ENCODE peak calls at places on chromosomes 11 and 22, in nine cellular contexts. E, U, P, G, X, R, S, O and M are unnamed samples.

GRCh38 chr11:5514841-5515240 is 1.7 kb downstream of the UBQLNL start:
- DNase-seq in O (no peak), E (no peak), G (no peak), X (no peak), S (no peak), P (no peak), U (no peak), R (no peak), M (no peak)

GRCh38 chr22:49143812-49144211 is 683.9 kb downstream of the BRD1 start:
- DNase-seq in U (no peak), R (no peak), X (no peak), P (no peak), S (no peak), E (no peak), G (no peak), O (no peak), M (no peak)

GRCh38 chr22:50600541-50600940 is at the start of gene MAPK8IP2:
- DNase-seq in X (no peak), O (no peak), R (no peak), P (no peak), U (no peak), E (no peak), S (no peak), G (peak; percentile 36), M (peak; percentile 33)

GRCh38 chr22:44979154-44979553 is 30.7 kb downstream of the PHF21B start:
- DNase-seq in X (no peak), U (no peak), R (no peak), S (no peak), G (no peak), P (no peak), O (no peak), E (no peak), M (no peak)

GRCh38 chr11:121071456-121072236 is 29.4 kb upstream of the TECTA start:
- DNase-seq in U (no peak), E (no peak), R (no peak), P (no peak), G (no peak), O (no peak), S (no peak), X (no peak), M (no peak)

GRCh38 chr22:43945632-43946390 is 9.4 kb upstream of the SAMM50 start:
- DNase-seq in E (peak; percentile 69), X (peak; percentile 70), G (no peak), U (peak; percentile 73), P (peak; percentile 73), S (no peak), O (peak; percentile 59), R (no peak), M (peak; percentile 51)

GRCh38 chr22:25039255-25039654 is 86.7 kb downstream of the KIAA1671 start:
- DNase-seq in U (no peak), X (no peak), O (no peak), P (no peak), G (no peak), R (no peak), E (no peak), S (no peak), M (no peak)

GRCh38 chr11:41479179-41479578 is 19.7 kb upstream of the LRRC4C start:
- DNase-seq in S (no peak), U (no peak), G (no peak), X (no peak), P (no peak), E (no peak), R (no peak), O (no peak), M (no peak)

GRCh38 chr11:69864930-69865661 is 45.9 kb upstream of the FGF3 start:
- DNase-seq in U (no peak), P (no peak), E (no peak), O (no peak), G (no peak), R (no peak), S (no peak), X (no peak), M (no peak)

GRCh38 chr11:35586216-35586615 is 32.0 kb upstream of the FJX1 start:
- DNase-seq in O (no peak), G (no peak), E (no peak), P (no peak), U (no peak), X (no peak), R (no peak), S (no peak), M (no peak)

GRCh38 chr22:36465232-36466021 is 16.0 kb downstream of the TXN2 start:
- DNase-seq in E (peak; percentile 87), X (peak; percentile 80), S (no peak), G (peak; percentile 71), O (peak; percentile 93), U (no peak), P (no peak), R (peak; percentile 92), M (peak; percentile 99)

GRCh38 chr22:48565901-48566501 is 1261.7 kb downstream of the BRD1 start:
- DNase-seq in P (no peak), R (no peak), O (no peak), U (no peak), X (no peak), G (no peak), S (no peak), E (no peak), M (no peak)

GRCh38 chr11:20368441-20368840 is 4.9 kb downstream of the HTATIP2 start:
- DNase-seq in E (no peak), O (no peak), S (no peak), G (no peak), X (no peak), P (no peak), R (no peak), U (peak; percentile 46), M (no peak)

GRCh38 chr11:75717608-75718403 is at the start of gene MOGAT2:
- DNase-seq in R (no peak), P (no peak), U (no peak), G (no peak), O (no peak), E (no peak), X (peak; percentile 84), S (no peak), M (no peak)
- TF ChIP-seq POLR2A in R (no peak), P (no peak), U (no peak), G (no peak), O (no peak), E (no peak), X (peak; percentile 89), S (no peak), M (no peak)

DNA sequence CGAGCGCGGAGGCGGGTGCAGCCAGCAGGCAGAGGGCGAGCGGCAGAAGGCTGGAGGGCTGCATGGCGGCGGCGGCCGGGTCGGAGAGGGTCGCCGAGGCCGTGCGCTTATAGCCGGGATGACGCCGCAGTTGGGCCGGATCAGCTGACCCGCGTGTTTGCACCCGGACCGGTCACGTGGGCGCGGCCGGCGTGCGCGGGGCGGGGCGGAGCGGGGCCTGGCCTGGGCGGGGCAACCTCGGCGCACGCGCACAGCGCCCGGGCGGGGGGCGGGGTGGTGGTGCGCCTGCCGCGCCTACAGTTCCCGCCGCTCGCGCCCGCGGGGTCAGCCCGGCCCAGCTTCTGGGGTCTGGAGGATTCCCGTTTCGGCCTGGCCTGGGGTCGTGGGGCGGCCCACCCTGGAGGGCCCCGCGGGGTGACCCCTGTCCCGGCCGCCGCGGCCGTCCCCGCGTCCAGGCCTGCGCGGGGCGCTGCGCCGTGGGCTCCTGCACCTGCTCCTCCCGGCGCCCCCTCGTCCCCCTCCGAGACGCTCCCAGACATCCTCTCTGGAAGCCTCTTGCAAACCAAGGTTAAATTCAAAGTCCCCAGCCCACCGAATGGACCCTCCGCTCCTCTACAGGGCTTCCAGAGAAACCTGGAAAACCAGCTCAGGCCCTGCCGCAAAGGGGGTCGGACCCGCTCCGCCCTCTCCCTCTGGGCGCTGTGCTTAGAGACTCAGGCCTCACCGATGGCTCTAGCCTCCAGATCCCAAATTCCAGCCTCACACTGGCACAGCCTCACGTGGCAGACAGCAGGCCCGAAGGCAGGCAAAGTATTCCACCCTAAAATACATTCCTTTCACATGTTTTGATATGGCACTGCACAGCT is at the start of gene CTSD:
- DNase-seq in U (peak; percentile 91), S (peak; percentile 91), E (peak; percentile 84), R (peak; percentile 94), O (peak; percentile 69), X (peak; percentile 93), G (peak; percentile 80), P (peak; percentile 99), M (peak; percentile 91)
- TF ChIP-seq POLR2A in U (peak; percentile 47), S (peak; percentile 39), E (peak; percentile 35), R (peak; percentile 50), O (no peak), X (peak; percentile 78), G (no peak), P (peak; percentile 20), M (peak; percentile 76)

DNA sequence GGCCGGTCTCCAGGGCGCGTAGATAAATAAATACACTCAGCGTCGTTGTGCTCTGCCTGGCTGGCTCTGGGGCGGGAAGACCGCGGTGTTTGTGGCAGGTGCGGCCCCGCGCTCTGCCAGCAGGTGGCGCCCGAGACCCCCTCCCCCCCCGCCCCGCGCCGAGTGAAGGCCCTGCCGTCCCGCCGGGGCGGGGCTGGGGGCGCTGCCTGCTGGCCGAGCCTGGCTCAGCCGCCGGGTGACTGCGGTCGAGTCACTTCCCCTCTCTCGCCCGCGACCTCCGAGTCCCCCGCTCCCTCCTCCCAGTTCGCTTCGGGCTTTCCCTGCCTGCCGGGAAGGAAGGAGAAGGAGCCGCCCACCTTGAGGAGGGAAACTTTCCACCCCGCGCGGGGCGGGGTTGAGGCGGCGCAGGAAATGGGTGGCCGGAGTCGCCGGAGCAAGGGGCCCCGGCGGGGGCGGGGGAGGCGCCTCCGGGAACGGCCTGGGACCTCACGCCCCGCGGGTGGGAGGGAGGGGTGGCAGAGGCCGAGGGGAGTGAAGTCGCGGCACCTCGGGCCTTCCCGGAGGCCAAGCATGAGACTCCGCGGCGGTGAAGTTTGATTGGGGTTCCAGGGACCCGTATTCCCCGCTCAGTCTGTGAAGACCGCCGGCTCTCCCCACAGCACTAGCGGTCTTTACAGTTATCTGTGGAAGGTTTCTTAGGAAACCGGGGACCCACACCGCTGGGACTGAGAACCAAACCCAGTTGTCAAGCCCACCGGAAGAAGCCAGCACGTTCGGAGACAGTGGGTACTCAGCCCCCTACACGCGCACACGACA is 1.5 kb upstream of the EHBP1L1 start:
- DNase-seq in E (peak; percentile 91), G (peak; percentile 86), S (peak; percentile 95), R (peak; percentile 96), P (peak; percentile 96), O (peak; percentile 95), U (peak; percentile 92), X (peak; percentile 90), M (peak; percentile 86)
- TF ChIP-seq POLR2A in E (peak; percentile 28), G (no peak), S (no peak), R (peak; percentile 34), P (peak; percentile 37), O (no peak), U (no peak), X (peak; percentile 40), M (peak; percentile 15)

GRCh38 chr22:31614781-31615480 is 47.1 kb downstream of the PISD start:
- DNase-seq in R (peak; percentile 50), X (no peak), S (no peak), U (no peak), E (no peak), G (no peak), O (no peak), P (no peak), M (no peak)

GRCh38 chr22:31615481-31615840 is 46.6 kb downstream of the PISD start:
- DNase-seq in S (no peak), E (no peak), U (no peak), P (no peak), X (no peak), G (no peak), R (no peak), O (no peak), M (no peak)

GRCh38 chr22:31615940-31616314 is 46.1 kb downstream of the PISD start:
- DNase-seq in G (no peak), X (no peak), O (no peak), R (no peak), P (no peak), E (no peak), U (no peak), S (no peak), M (no peak)

GRCh38 chr22:31618057-31618456 is 44.0 kb downstream of the PISD start:
- DNase-seq in O (no peak), X (no peak), G (no peak), E (no peak), S (no peak), R (no peak), U (no peak), P (no peak), M (no peak)

GRCh38 chr22:31616315-31616980 is 45.6 kb downstream of the PISD start:
- DNase-seq in O (no peak), P (peak; percentile 66), X (no peak), G (no peak), S (no peak), R (no peak), E (no peak), U (no peak), M (no peak)
- TF ChIP-seq POLR2A in O (no peak), P (no peak), X (no peak), G (no peak), S (no peak), R (no peak), E (no peak), U (peak; percentile 35), M (no peak)